ENCODE peak calls at places on chromosomes 4 and X, in six cellular contexts. Q is HepG2, H is H1, C is GM12878, W is HCT116, E is K562. Z is an unnamed sample. For H3K9me3, the result is how much of the 10 kb centered on the place peaks cover.

GRCh38 chr4:10006236-10006603 is 15.1 kb downstream of the SLC2A9 start:
- DNase-seq in Q (peak), H (no peak), C (peak), W (no peak), E (no peak), Z (no peak)

GRCh38 chrX:47815901-47816845 is 20.5 kb upstream of the ZNF81 start:
- DNase-seq in Q (no peak), H (no peak), C (no peak), W (no peak), E (no peak), Z (peak)

GRCh38 chrX:1442016-1442665 is 10.6 kb downstream of the ASMTL start:
- DNase-seq in Q (no peak), H (no peak), C (no peak), W (no peak), E (no peak), Z (no peak)

GRCh38 chrX:12411831-12412230 is 273.6 kb downstream of the FRMPD4 start:
- DNase-seq in Q (no peak), H (no peak), C (no peak), W (no peak), E (no peak), Z (no peak)

GRCh38 chr4:94349193-94349592 is 6.6 kb upstream of the HPGDS start:
- DNase-seq in Q (no peak), H (no peak), C (no peak), W (no peak), E (no peak), Z (no peak)

GRCh38 chr4:1194028-1194900 is 21.9 kb upstream of the SPON2 start:
- DNase-seq in Q (no peak), H (peak), C (no peak), W (no peak), E (no peak), Z (no peak)

GRCh38 chr4:13865871-13866669 is 238.5 kb upstream of the BOD1L1 start:
- DNase-seq in Q (no peak), H (no peak), C (no peak), W (no peak), E (no peak), Z (no peak)

GRCh38 chr4:1357356-1358248 is 10.6 kb downstream of the UVSSA start:
- DNase-seq in Q (no peak), H (no peak), C (no peak), W (no peak), E (no peak), Z (no peak)

GRCh38 chrX:37405954-37406353 is 56.8 kb downstream of the PRRG1 start:
- DNase-seq in Q (no peak), H (no peak), C (no peak), W (no peak), E (no peak), Z (no peak)

DNA sequence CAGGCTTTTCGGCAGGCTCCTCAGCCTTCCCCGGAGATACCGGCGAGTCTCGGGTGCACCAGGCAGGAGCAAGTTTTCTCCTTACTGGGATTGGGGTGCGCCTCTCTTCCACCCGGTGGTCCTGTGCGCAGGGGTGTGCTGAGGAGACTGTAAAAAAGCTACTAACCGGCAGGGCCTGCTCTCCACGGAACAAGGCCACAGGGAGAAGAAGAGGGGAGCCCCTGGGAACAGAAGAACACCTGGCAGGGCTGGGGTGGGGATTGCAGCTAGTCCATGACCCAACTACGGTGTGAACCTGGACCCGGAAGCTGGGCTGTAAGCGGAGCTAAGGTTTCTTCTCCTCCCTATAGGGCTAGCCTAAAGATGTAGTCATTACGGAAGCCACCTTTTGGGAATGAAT is 17.7 kb upstream of the ZIC3 start:
- DNase-seq in Q (no peak), H (peak), C (no peak), W (no peak), E (no peak), Z (no peak)
- H3K9me3 ChIP-seq in Q (under half), H (under half), C (under half), W (under half), E (under half), Z (under half)

DNA sequence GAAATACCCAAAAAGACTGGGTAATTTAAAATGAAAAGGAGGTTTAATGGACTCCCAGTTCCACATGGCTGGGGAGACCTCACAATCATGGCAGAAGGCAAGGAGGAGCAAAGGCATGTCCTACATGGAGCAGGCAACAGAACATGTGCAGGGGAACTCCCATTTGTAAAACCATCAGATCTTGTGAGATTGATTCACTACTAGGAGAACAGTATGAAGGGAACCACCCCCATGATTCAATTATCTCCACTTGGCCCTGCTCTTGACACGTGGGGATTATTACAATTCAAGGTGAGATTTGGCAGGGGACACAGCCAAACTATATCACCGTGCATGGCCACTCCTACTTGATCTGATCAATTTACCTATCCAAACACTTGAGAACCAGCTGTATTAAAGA is 131.5 kb upstream of the LDB2 start:
- DNase-seq in Q (no peak), H (no peak), C (no peak), W (no peak), E (no peak), Z (no peak)
- H3K9ac ChIP-seq in Q (no peak), H (no peak), C (no peak), W (peak), E (no peak), Z (no peak)

DNA sequence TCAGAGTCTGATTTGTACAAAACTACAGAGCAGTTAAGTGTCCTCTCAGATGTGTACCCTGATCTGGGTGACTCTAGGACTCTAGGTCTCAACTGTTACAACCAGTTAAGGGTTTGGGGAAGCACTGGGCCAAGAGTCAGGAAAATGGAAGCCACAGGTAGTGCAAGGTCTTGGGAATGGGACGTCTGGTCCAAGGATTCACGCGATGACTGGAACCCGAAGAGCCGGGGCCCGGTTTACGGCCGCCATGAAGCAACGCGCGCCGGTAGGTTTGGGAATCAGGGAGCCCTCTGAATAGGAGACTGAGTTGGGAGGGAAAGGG is 321 bp upstream of the HPRT1 start:
- DNase-seq in Q (peak), H (no peak), C (no peak), W (no peak), E (no peak), Z (peak)
- TF ChIP-seq ZNF274 in Q (no peak), H (no peak), C (no peak), W (no peak), E (no peak), Z (no peak)

GRCh38 chr4:154064244-154064643 is 275.4 kb upstream of the SFRP2 start:
- DNase-seq in Q (no peak), H (peak), C (no peak), W (no peak), E (no peak), Z (peak)

GRCh38 chr4:154065368-154065767 is 276.5 kb upstream of the SFRP2 start:
- DNase-seq in Q (no peak), H (no peak), C (no peak), W (no peak), E (no peak), Z (no peak)
- H3K9me3 ChIP-seq in Q (under half), H (under half), C (under half), W (under half), E (under half), Z (under half)